ENCODE peak calls at places on chromosomes 1 and 21, in four cellular contexts. E is BE2C, X is endothelial cell, C is MM.1S. L is an unnamed sample.

GRCh38 chr1:20603473-20604464 is 14.9 kb downstream of the CDA start:
- DNase-seq in X (no peak), C (no peak), E (no peak), L (no peak)

GRCh38 chr1:40267767-40268187 is 9.7 kb downstream of the ZMPSTE24 start:
- DNase-seq in C (no peak), E (no peak), X (no peak), L (no peak)

GRCh38 chr1:205325334-205325884 is 3.9 kb upstream of the NUAK2 start:
- DNase-seq in C (peak), E (peak), X (peak), L (peak)

GRCh38 chr1:98355656-98356384 is 305.7 kb upstream of the SNX7 start:
- DNase-seq in C (no peak), E (no peak), X (no peak), L (no peak)

GRCh38 chr1:204319462-204319861 is 40.3 kb downstream of the PLEKHA6 start:
- DNase-seq in C (no peak), X (no peak), E (no peak), L (no peak)

GRCh38 chr1:89670168-89670567 is 37.2 kb downstream of the LRRC8C start:
- DNase-seq in E (no peak), C (peak), X (no peak), L (no peak)

GRCh38 chr1:228990906-228991569 is 255.8 kb downstream of the RHOU start:
- DNase-seq in C (no peak), E (no peak), X (no peak), L (no peak)

GRCh38 chr1:38004284-38005101 is 821 bp downstream of the FHL3 start:
- DNase-seq in E (no peak), X (no peak), C (no peak), L (no peak)

GRCh38 chr1:41639332-41639936 is 155.0 kb upstream of the EDN2 start:
- DNase-seq in X (no peak), E (no peak), C (no peak), L (no peak)

GRCh38 chr1:100950311-100950710 is 54.4 kb downstream of the SLC30A7 start:
- DNase-seq in E (no peak), C (no peak), X (no peak), L (no peak)

GRCh38 chr1:113835686-113836290 is 23.5 kb upstream of the RSBN1 start:
- DNase-seq in X (no peak), C (peak), E (peak), L (no peak)

GRCh38 chr1:67882196-67882958 is 49.1 kb upstream of the GNG12 start:
- DNase-seq in X (no peak), E (no peak), C (no peak), L (no peak)

GRCh38 chr21:18164933-18165332 is 79.7 kb upstream of the CHODL start:
- DNase-seq in E (no peak), C (peak), X (no peak), L (no peak)

GRCh38 chr1:180773210-180773865 is 139.4 kb upstream of the KIAA1614 start:
- DNase-seq in C (no peak), X (no peak), E (no peak), L (no peak)

GRCh38 chr1:197838836-197839235 is 63.6 kb upstream of the DENND1B start:
- DNase-seq in X (no peak), E (no peak), C (no peak), L (no peak)

GRCh38 chr1:178725603-178726517 is 816 bp downstream of the RALGPS2 start:
- DNase-seq in E (peak), X (peak), C (peak), L (peak)

GRCh38 chr1:226939439-226940028 is 560 bp upstream of the COQ8A start:
- DNase-seq in E (peak), X (peak), C (peak), L (peak)

GRCh38 chr1:171421413-171422020 is 63.8 kb upstream of the PRRC2C start:
- DNase-seq in C (no peak), E (no peak), X (peak), L (no peak)

GRCh38 chr1:164602142-164602429 is 43.1 kb downstream of the PBX1 start:
- DNase-seq in X (no peak), C (peak), E (no peak), L (peak)

GRCh38 chr21:39400173-39400572 is 45.4 kb downstream of the LCA5L start:
- DNase-seq in E (no peak), C (no peak), X (no peak), L (no peak)

GRCh38 chr1:41810446-41810845 is 108.3 kb downstream of the HIVEP3 start:
- DNase-seq in C (peak), E (no peak), X (peak), L (no peak)

GRCh38 chr1:40257313-40257687 is 736 bp upstream of the ZMPSTE24 start:
- DNase-seq in X (no peak), C (no peak), E (no peak), L (no peak)

GRCh38 chr1:10338047-10338446 is 60.8 kb upstream of the PGD start:
- DNase-seq in E (peak), C (peak), X (peak), L (peak)

GRCh38 chr1:93288558-93288957 is 57.1 kb upstream of the DR1 start:
- DNase-seq in C (no peak), X (no peak), E (peak), L (peak)

GRCh38 chr21:42636931-42637601 is 16.4 kb upstream of the PDE9A start:
- DNase-seq in C (no peak), X (no peak), E (no peak), L (no peak)

GRCh38 chr1:207027221-207027777 is 5.3 kb downstream of the C1orf116 start:
- DNase-seq in C (no peak), X (no peak), E (no peak), L (no peak)

GRCh38 chr1:115782571-115783281 is 14.2 kb upstream of the CASQ2 start:
- DNase-seq in C (peak), E (no peak), X (no peak), L (no peak)

GRCh38 chr1:2037314-2037979 is 12.8 kb upstream of the PRKCZ start:
- DNase-seq in X (no peak), E (no peak), C (no peak), L (no peak)

GRCh38 chr1:226763741-226764264 is 24.7 kb upstream of the ITPKB start:
- DNase-seq in E (no peak), X (peak), C (peak), L (no peak)

GRCh38 chr21:46294647-46295176 is 8.6 kb downstream of the YBEY start:
- DNase-seq in E (no peak), C (no peak), X (no peak), L (no peak)

GRCh38 chr1:156928043-156928602 is 7.7 kb downstream of the LRRC71 start:
- DNase-seq in C (no peak), X (no peak), E (no peak), L (no peak)

GRCh38 chr1:51566260-51566659 is 47.2 kb upstream of the EPS15 start:
- DNase-seq in E (no peak), C (no peak), X (no peak), L (no peak)
- TF ChIP-seq CTCF in E (no peak), C (no peak), X (no peak), L (no peak)

DNA sequence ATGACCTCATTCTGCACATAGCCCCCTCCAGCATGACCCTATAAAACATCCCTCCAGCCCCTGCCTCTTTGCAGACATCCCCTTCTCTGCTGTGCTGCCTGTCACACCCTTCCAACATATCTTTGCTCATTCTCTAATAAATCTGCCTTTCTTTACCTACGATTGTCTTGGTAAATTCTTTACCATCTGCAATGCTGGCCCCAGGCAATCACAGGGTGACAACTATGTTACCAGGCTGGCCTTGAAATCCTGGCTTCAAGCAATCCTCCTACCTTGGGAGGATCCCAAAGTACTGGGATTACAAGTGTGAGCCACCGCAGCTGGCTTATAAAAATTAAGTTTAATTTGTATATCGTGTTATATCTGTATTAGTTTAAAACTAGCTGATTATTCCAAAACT is 134.4 kb downstream of the VAV3 start:
- DNase-seq in C (no peak), E (no peak), X (no peak), L (no peak)
- TF ChIP-seq CTCF in C (no peak), E (no peak), X (no peak), L (no peak)

DNA sequence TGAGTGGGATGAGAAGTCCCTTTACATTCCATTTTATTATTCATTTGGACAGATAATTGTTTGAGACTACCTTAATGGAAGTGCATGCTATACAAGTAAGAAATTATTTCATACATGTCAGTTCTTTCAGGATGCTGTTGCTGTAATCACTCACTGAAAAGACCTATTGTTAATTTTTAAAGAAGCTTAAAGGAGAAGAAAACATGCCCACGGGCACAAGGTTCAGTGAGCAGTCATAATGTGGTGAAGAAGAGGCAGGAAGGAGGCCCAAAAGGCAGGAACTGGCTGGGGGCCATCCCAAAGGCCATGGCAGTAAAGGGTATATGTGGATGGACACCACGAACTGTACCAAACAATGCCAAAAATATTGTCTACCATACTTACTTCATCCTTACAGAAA is 206.0 kb downstream of the LYPLAL1 start:
- DNase-seq in C (no peak), E (no peak), X (no peak), L (no peak)
- TF ChIP-seq CTCF in C (no peak), E (no peak), X (no peak), L (no peak)

GRCh38 chr1:87674791-87675190 is 346.1 kb downstream of the LMO4 start:
- DNase-seq in X (no peak), C (no peak), E (no peak), L (no peak)

GRCh38 chr1:87678221-87678715 is 349.6 kb downstream of the LMO4 start:
- DNase-seq in X (no peak), C (no peak), E (no peak), L (no peak)

GRCh38 chr1:87669671-87670070 is 341.0 kb downstream of the LMO4 start:
- DNase-seq in E (no peak), C (no peak), X (no peak), L (no peak)

DNA sequence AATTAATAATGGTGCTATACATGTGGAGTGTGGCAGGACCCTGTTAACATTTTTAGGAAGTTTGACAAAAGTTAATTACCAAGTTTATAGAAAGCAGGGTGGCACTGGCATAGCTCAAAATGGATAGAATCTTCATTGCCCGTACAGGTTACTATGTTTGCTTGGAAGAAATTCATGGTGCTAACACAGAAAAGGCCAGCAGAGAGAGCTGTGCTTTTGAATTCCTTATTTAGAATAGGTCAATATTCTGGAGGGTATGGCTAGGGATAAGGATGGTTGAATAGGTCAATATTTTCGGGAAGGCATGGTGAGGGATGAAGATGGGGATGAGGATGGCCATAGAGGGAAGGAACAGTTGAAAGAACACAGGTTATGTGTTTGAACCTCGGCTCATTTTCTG is 345.1 kb downstream of the LMO4 start:
- DNase-seq in X (no peak), C (no peak), E (no peak), L (no peak)
- TF ChIP-seq CTCF in X (no peak), C (no peak), E (peak), L (no peak)

DNA sequence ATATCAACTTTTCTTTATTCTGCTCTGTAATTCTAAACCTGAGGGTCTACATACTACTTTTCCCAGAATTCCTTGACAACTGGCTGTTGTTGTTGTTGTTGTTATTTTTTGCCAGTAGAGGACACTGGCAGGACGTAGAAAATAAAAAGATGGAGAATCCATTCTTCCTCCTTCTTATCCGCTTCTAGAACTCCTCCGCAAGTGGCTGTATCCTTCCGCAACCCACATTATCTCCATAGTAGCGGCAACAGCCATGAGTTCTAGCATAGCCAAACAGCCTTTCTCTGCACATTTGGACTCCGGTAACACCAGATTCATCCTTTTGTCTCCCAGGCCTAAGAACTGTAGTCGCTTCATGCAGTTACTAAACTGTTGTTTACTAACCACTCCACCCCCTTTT is 91.1 kb upstream of the CACHD1 start:
- DNase-seq in X (no peak), C (no peak), E (no peak), L (no peak)
- TF ChIP-seq CTCF in X (no peak), C (no peak), E (peak), L (no peak)

GRCh38 chr1:221637641-221638041 is 104.2 kb downstream of the DUSP10 start:
- DNase-seq in X (no peak), E (peak), C (no peak), L (no peak)
- TF ChIP-seq CTCF in X (no peak), E (peak), C (no peak), L (no peak)

GRCh38 chr1:53411541-53412152 is 47.6 kb upstream of the DMRTB1 start:
- DNase-seq in X (no peak), C (no peak), E (no peak), L (no peak)
- TF ChIP-seq CTCF in X (no peak), C (no peak), E (no peak), L (no peak)

DNA sequence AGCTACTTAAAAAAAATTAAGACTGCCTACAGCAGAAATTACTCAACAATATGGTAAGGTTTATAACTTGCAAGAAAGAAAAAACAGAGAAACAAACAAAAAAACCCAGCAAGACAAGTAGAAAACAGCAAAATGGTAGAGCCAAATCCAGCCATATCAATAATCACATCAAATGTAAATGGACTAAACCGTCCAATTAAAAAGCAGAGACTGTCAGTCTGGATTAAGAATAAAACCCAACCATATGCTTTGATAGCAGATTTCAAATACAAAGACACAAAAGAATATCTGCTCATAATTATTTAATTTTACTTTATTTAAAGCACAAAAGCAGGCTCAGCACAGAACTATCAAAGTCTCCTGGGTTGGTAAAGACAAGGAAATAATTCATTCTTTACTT is 17.5 kb downstream of the PACC1 start:
- DNase-seq in E (no peak), C (no peak), X (no peak), L (no peak)
- TF ChIP-seq CTCF in E (no peak), C (no peak), X (no peak), L (no peak)

GRCh38 chr1:91806146-91806545 is 79.8 kb downstream of the TGFBR3 start:
- DNase-seq in E (peak), X (no peak), C (no peak), L (no peak)

GRCh38 chr1:91806777-91807700 is 78.9 kb downstream of the TGFBR3 start:
- DNase-seq in X (no peak), E (no peak), C (no peak), L (no peak)

GRCh38 chr1:91804546-91805023 is 81.4 kb downstream of the TGFBR3 start:
- DNase-seq in E (no peak), C (no peak), X (no peak), L (no peak)

GRCh38 chr1:91803847-91804545 is 82.0 kb downstream of the TGFBR3 start:
- DNase-seq in E (no peak), C (peak), X (no peak), L (no peak)

DNA sequence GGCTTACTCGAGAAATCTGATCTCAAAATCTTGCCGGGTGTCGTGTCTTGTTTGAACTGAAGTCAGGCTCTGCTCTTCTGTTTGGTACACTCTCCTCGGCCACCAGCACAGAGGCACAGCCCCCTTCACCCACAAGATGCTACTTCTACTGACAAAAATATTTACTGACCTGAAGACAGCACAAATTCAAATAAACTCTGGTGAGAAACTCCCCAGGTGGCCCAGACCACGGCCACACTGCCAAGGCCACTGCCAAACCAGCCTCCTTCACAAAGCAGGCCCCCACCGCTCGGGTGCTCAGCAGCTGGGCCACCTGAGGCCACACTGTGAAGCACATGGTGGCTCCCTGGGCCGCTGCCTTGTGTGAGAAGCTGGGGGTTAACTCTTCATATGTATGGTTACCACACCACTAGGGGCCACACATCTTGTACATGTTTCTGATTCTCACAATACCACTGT is 80.6 kb downstream of the TGFBR3 start:
- DNase-seq in X (no peak), C (no peak), E (no peak), L (no peak)
- TF ChIP-seq CTCF in X (no peak), C (no peak), E (no peak), L (no peak)

L was measured in lung.